ENCODE peak calls at places on chromosomes 16 and 17, in six cellular contexts. One of them, this sample, is unnamed.
A peak's percentile ranks its signal among the peaks of the same experiment; 100 is the strongest.

GRCh38 chr17:50672831-50673551 is 34.7 kb downstream of the ANKRD40 start:
- DNase-seq in trophoblast cell: no peak
- DNase-seq in IMR-90: no peak
- DNase-seq in H1: no peak
- DNase-seq in mesendoderm: no peak
- DNase-seq in mesenchymal stem cell: no peak
- DNase-seq in this sample: no peak

GRCh38 chr16:70685938-70686375 is at the start of gene MTSS2:
- DNase-seq in trophoblast cell: peak; percentile 75
- DNase-seq in mesenchymal stem cell: peak; percentile 91
- DNase-seq in mesendoderm: peak; percentile 84
- DNase-seq in H1: no peak
- DNase-seq in IMR-90: peak; percentile 85
- DNase-seq in this sample: peak; percentile 84

GRCh38 chr17:59607817-59608403 is 11.8 kb upstream of the CLTC start:
- DNase-seq in mesendoderm: peak; percentile 64
- DNase-seq in H1: no peak
- DNase-seq in trophoblast cell: peak; percentile 22
- DNase-seq in mesenchymal stem cell: no peak
- DNase-seq in IMR-90: no peak
- DNase-seq in this sample: no peak

GRCh38 chr16:30731411-30731810 is 16.8 kb upstream of the PHKG2 start:
- DNase-seq in mesenchymal stem cell: peak; percentile 22
- DNase-seq in IMR-90: peak; percentile 27
- DNase-seq in mesendoderm: no peak
- DNase-seq in trophoblast cell: no peak
- DNase-seq in H1: no peak
- DNase-seq in this sample: no peak

GRCh38 chr16:85651822-85652430 is 36.8 kb downstream of the GINS2 start:
- DNase-seq in mesendoderm: no peak
- DNase-seq in mesenchymal stem cell: peak; percentile 33
- DNase-seq in H1: no peak
- DNase-seq in trophoblast cell: no peak
- DNase-seq in IMR-90: no peak
- DNase-seq in this sample: no peak

GRCh38 chr16:74199066-74199841 is 97.4 kb upstream of the PSMD7 start:
- DNase-seq in IMR-90: peak; percentile 4
- DNase-seq in mesenchymal stem cell: no peak
- DNase-seq in mesendoderm: no peak
- DNase-seq in trophoblast cell: no peak
- DNase-seq in H1: no peak
- DNase-seq in this sample: no peak

GRCh38 chr16:88310796-88311605 is 71.8 kb upstream of the ZNF469 start:
- DNase-seq in mesenchymal stem cell: no peak
- DNase-seq in trophoblast cell: no peak
- DNase-seq in mesendoderm: no peak
- DNase-seq in H1: no peak
- DNase-seq in IMR-90: no peak
- DNase-seq in this sample: no peak

GRCh38 chr17:31085563-31085962 is 9.2 kb upstream of the NF1 start:
- DNase-seq in mesenchymal stem cell: peak; percentile 87
- DNase-seq in H1: no peak
- DNase-seq in trophoblast cell: peak; percentile 27
- DNase-seq in mesendoderm: no peak
- DNase-seq in IMR-90: peak; percentile 85
- DNase-seq in this sample: no peak

GRCh38 chr17:28743243-28744103 is at the start of gene TRAF4:
- DNase-seq in H1: no peak
- DNase-seq in mesendoderm: peak; percentile 98
- DNase-seq in mesenchymal stem cell: peak; percentile 95
- DNase-seq in trophoblast cell: peak; percentile 83
- DNase-seq in IMR-90: peak; percentile 84
- DNase-seq in this sample: peak; percentile 85

GRCh38 chr17:28745052-28745776 is 1.4 kb downstream of the TRAF4 start:
- DNase-seq in mesenchymal stem cell: peak; percentile 61
- DNase-seq in H1: no peak
- DNase-seq in mesendoderm: peak; percentile 87
- DNase-seq in IMR-90: peak; percentile 47
- DNase-seq in trophoblast cell: peak; percentile 48
- DNase-seq in this sample: peak; percentile 62

GRCh38 chr17:28744802-28745051 is 916 bp downstream of the TRAF4 start:
- DNase-seq in mesendoderm: no peak
- DNase-seq in trophoblast cell: no peak
- DNase-seq in mesenchymal stem cell: no peak
- DNase-seq in H1: no peak
- DNase-seq in IMR-90: no peak
- DNase-seq in this sample: no peak

GRCh38 chr17:28745777-28746473 is 2.1 kb downstream of the TRAF4 start:
- DNase-seq in H1: no peak
- DNase-seq in trophoblast cell: peak; percentile 98
- DNase-seq in mesenchymal stem cell: no peak
- DNase-seq in IMR-90: no peak
- DNase-seq in mesendoderm: peak; percentile 83
- DNase-seq in this sample: no peak

GRCh38 chr17:28744104-28744801 is 442 bp downstream of the TRAF4 start:
- DNase-seq in mesendoderm: peak; percentile 91
- DNase-seq in H1: no peak
- DNase-seq in trophoblast cell: peak; percentile 38
- DNase-seq in mesenchymal stem cell: peak; percentile 63
- DNase-seq in IMR-90: peak; percentile 41
- DNase-seq in this sample: peak; percentile 83
- H3K4ac ChIP-seq in mesendoderm: peak overlapping the region; percentile 99
- H3K4ac ChIP-seq in H1: peak overlapping the region; percentile 95
- H3K4ac ChIP-seq in trophoblast cell: peak overlapping the region; percentile 99
- H3K4ac ChIP-seq in mesenchymal stem cell: peak overlapping the region; percentile 97
- H3K4ac ChIP-seq in IMR-90: peak overlapping the region; percentile 96
- H3K4ac ChIP-seq in this sample: peak overlapping the region; percentile 90

GRCh38 chr17:75824050-75824552 is 20.1 kb downstream of the UNC13D start:
- DNase-seq in mesenchymal stem cell: no peak
- DNase-seq in mesendoderm: no peak
- DNase-seq in H1: no peak
- DNase-seq in IMR-90: no peak
- DNase-seq in trophoblast cell: no peak
- DNase-seq in this sample: no peak

GRCh38 chr17:75826561-75827290 is 17.5 kb downstream of the UNC13D start:
- DNase-seq in mesenchymal stem cell: no peak
- DNase-seq in H1: no peak
- DNase-seq in IMR-90: no peak
- DNase-seq in trophoblast cell: no peak
- DNase-seq in mesendoderm: peak; percentile 40
- DNase-seq in this sample: no peak

GRCh38 chr17:75824591-75825518 is 19.3 kb downstream of the UNC13D start:
- DNase-seq in mesenchymal stem cell: no peak
- DNase-seq in mesendoderm: no peak
- DNase-seq in IMR-90: no peak
- DNase-seq in H1: no peak
- DNase-seq in trophoblast cell: no peak
- DNase-seq in this sample: no peak

GRCh38 chr17:75827291-75828050 is 16.7 kb downstream of the UNC13D start:
- DNase-seq in mesenchymal stem cell: peak; percentile 72
- DNase-seq in IMR-90: peak; percentile 41
- DNase-seq in mesendoderm: peak; percentile 92
- DNase-seq in trophoblast cell: peak; percentile 38
- DNase-seq in H1: peak; percentile 44
- DNase-seq in this sample: peak; percentile 69

GRCh38 chr17:75825748-75826370 is 18.3 kb downstream of the UNC13D start:
- DNase-seq in trophoblast cell: no peak
- DNase-seq in mesendoderm: no peak
- DNase-seq in mesenchymal stem cell: no peak
- DNase-seq in H1: no peak
- DNase-seq in IMR-90: no peak
- DNase-seq in this sample: no peak
- H3K36me3 ChIP-seq in trophoblast cell: peaks cover 48% of the 10 kb centered on the region
- H3K36me3 ChIP-seq in mesendoderm: peaks cover 1% of the 10 kb centered on the region
- H3K36me3 ChIP-seq in mesenchymal stem cell: peaks cover 66% of the 10 kb centered on the region
- H3K36me3 ChIP-seq in H1: peaks cover 12% of the 10 kb centered on the region
- H3K36me3 ChIP-seq in IMR-90: peaks cover 33% of the 10 kb centered on the region
- H3K36me3 ChIP-seq in this sample: peaks cover 39% of the 10 kb centered on the region

GRCh38 chr16:4618645-4619418 is 4.1 kb upstream of the UBALD1 start:
- DNase-seq in mesendoderm: no peak
- DNase-seq in H1: no peak
- DNase-seq in mesenchymal stem cell: no peak
- DNase-seq in trophoblast cell: no peak
- DNase-seq in IMR-90: no peak
- DNase-seq in this sample: no peak

GRCh38 chr16:4614571-4615388 is at the start of gene UBALD1:
- DNase-seq in H1: no peak
- DNase-seq in mesenchymal stem cell: peak; percentile 93
- DNase-seq in mesendoderm: peak; percentile 81
- DNase-seq in trophoblast cell: peak; percentile 88
- DNase-seq in IMR-90: peak; percentile 87
- DNase-seq in this sample: peak; percentile 76

GRCh38 chr16:4616047-4616811 is 1.5 kb upstream of the UBALD1 start:
- DNase-seq in H1: peak; percentile 98
- DNase-seq in IMR-90: peak; percentile 100
- DNase-seq in mesendoderm: peak; percentile 100
- DNase-seq in trophoblast cell: peak; percentile 100
- DNase-seq in mesenchymal stem cell: peak; percentile 100
- DNase-seq in this sample: peak; percentile 99

GRCh38 chr16:4615389-4616046 is 830 bp upstream of the UBALD1 start:
- DNase-seq in H1: no peak
- DNase-seq in trophoblast cell: no peak
- DNase-seq in mesendoderm: no peak
- DNase-seq in IMR-90: no peak
- DNase-seq in mesenchymal stem cell: no peak
- DNase-seq in this sample: no peak

DNA sequence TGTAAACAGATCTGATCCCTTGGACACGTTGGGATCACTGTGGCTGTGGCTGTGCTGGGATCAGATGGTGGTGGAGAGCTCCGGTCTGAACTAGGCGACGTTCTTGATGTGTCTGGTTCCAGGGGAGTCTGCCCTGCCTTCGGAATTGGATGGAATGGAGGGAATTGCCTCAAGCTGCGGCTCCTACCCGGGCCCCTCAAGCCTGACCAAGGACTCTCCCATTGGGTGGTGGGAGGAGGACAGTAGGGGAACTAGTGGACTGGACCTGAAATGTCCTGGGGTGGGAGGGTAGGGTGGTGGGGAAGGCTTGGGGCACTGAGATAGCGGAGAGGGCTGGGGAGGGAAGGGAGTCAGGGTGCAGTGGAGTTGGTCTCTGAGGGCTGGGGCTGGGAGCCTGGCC is 3.2 kb upstream of the UBALD1 start:
- DNase-seq in trophoblast cell: no peak
- DNase-seq in mesenchymal stem cell: no peak
- DNase-seq in mesendoderm: no peak
- DNase-seq in IMR-90: no peak
- DNase-seq in H1: no peak
- DNase-seq in this sample: no peak
- H3K4ac ChIP-seq in trophoblast cell: peak overlapping the region; percentile 28
- H3K4ac ChIP-seq in mesenchymal stem cell: no peak overlapping the region
- H3K4ac ChIP-seq in mesendoderm: no peak overlapping the region
- H3K4ac ChIP-seq in IMR-90: no peak overlapping the region
- H3K4ac ChIP-seq in H1: no peak overlapping the region
- H3K4ac ChIP-seq in this sample: no peak overlapping the region

DNA sequence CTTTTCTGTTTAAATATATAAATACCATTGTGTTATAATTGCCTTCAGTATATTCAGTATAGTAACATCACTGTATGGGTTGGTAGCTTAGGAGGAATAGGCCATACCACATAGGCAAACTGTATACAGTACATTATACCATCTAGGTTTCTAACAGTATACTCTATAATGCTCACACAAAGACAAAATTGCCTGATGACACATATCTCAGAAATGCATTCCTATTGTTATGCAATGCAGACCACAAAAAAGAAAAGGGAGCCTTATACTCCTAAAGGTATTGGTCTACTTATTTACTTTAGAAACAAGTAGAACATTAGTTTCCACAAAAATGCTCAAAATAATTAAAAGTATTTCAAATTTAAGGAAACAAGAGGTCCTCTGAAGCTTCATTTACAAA is 47.9 kb downstream of the SETD6 start:
- DNase-seq in mesendoderm: no peak
- DNase-seq in H1: no peak
- DNase-seq in trophoblast cell: peak; percentile 3
- DNase-seq in mesenchymal stem cell: peak; percentile 52
- DNase-seq in IMR-90: peak; percentile 59
- DNase-seq in this sample: no peak
- H3K36me3 ChIP-seq in mesendoderm: peaks cover 5% of the 10 kb centered on the region
- H3K36me3 ChIP-seq in H1: peaks cover 9% of the 10 kb centered on the region
- H3K36me3 ChIP-seq in trophoblast cell: peaks cover 28% of the 10 kb centered on the region
- H3K36me3 ChIP-seq in mesenchymal stem cell: peaks cover 22% of the 10 kb centered on the region
- H3K36me3 ChIP-seq in IMR-90: peaks cover 30% of the 10 kb centered on the region
- H3K36me3 ChIP-seq in this sample: peaks cover 27% of the 10 kb centered on the region

DNA sequence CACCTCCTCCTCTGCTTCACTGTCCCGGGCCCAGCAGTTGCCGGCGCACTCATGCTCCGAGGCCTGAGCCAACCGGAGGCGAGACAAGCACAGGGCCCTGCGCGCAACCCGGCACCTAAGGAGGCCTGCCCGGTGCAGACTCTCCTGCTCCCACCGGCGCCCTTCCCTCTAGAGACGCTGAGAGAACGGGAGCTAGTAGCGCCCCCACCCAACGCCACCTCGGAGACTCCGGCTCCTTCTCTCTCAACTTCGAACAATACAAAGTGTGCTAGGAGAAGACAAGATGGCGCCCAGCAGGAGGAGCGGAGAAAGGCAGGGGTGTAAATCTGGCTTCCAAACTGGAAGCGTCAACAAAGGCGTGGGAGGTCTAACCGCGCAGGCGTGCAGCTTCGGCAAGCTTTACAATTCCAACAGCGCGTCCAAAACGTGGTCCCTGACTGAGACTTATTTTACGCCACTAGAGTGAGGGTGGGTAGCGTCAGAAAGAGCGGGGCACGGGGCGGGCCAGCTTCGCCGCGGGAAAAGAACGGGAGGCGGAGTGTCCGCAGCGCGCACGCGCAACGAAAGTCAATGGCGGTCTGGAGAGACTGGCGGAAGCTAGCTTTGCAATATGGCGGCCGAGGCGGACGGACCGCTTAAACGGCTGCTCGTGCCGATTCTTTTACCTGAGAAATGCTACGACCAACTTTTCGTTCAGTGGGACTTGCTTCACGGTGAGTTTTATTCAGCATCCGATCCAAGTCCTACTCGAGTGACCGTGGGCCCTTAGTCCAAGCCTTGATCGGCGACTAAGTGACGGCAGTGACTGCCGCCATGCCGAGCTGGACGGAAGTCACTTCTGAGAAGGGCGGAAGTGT is at the start of gene MPDU1:
- DNase-seq in mesenchymal stem cell: peak; percentile 96
- DNase-seq in IMR-90: peak; percentile 96
- DNase-seq in mesendoderm: peak; percentile 97
- DNase-seq in trophoblast cell: peak; percentile 96
- DNase-seq in H1: no peak
- DNase-seq in this sample: peak; percentile 96
- H3K4ac ChIP-seq in mesenchymal stem cell: peak within 1 kb of the TSS; percentile 96
- H3K4ac ChIP-seq in IMR-90: peak within 1 kb of the TSS; percentile 100
- H3K4ac ChIP-seq in mesendoderm: peak within 1 kb of the TSS; percentile 88
- H3K4ac ChIP-seq in trophoblast cell: peak within 1 kb of the TSS; percentile 94
- H3K4ac ChIP-seq in H1: peak within 1 kb of the TSS; percentile 86
- H3K4ac ChIP-seq in this sample: peak within 1 kb of the TSS; percentile 94